ENCODE peak calls at places on chromosomes 4 and X, in six cellular contexts. H, K, N, Q, I and F are unnamed samples.

GRCh38 chrX:77505227-77505626 is 58.0 kb downstream of the FGF16 start:
- DNase-seq in H (no peak), K (no peak), N (no peak), Q (no peak), I (no peak), F (no peak)

GRCh38 chrX:49199906-49200771 is at the start of gene SYP:
- DNase-seq in H (peak), K (peak), N (peak), Q (peak), I (peak), F (peak)

GRCh38 chr4:91319869-91320268 is 983.9 kb upstream of the GRID2 start:
- DNase-seq in H (no peak), K (no peak), N (no peak), Q (no peak), I (no peak), F (no peak)

GRCh38 chrX:108156934-108157466 is 65.4 kb downstream of the ATG4A start:
- DNase-seq in H (no peak), K (no peak), N (no peak), Q (no peak), I (no peak), F (no peak)

GRCh38 chr4:102163404-102164140 is 181.7 kb downstream of the SLC39A8 start:
- DNase-seq in H (no peak), K (peak), N (no peak), Q (no peak), I (no peak), F (no peak)

GRCh38 chrX:3664921-3665320 is 48.5 kb downstream of the PRKX start:
- DNase-seq in H (no peak), K (no peak), N (no peak), Q (no peak), I (no peak), F (no peak)

GRCh38 chr4:24434193-24434728 is 150.1 kb downstream of the DHX15 start:
- DNase-seq in H (no peak), K (no peak), N (no peak), Q (no peak), I (no peak), F (no peak)

GRCh38 chrX:10514891-10515290 is 105.5 kb downstream of the MID1 start:
- DNase-seq in H (no peak), K (no peak), N (no peak), Q (no peak), I (no peak), F (peak)

GRCh38 chrX:54181196-54181953 is 1.7 kb downstream of the FAM120C start:
- DNase-seq in H (no peak), K (no peak), N (no peak), Q (no peak), I (no peak), F (no peak)

GRCh38 chr4:25563071-25563564 is 92.5 kb upstream of the SLC34A2 start:
- DNase-seq in H (no peak), K (peak), N (peak), Q (no peak), I (no peak), F (no peak)

GRCh38 chr4:40833212-40833611 is 83.5 kb downstream of the NSUN7 start:
- DNase-seq in H (no peak), K (no peak), N (no peak), Q (no peak), I (no peak), F (no peak)

GRCh38 chr4:127124919-127125318 is 507.8 kb upstream of the INTU start:
- DNase-seq in H (no peak), K (no peak), N (no peak), Q (peak), I (no peak), F (no peak)

GRCh38 chr4:87525636-87526035 is 3.5 kb downstream of the SPARCL1 start:
- DNase-seq in H (no peak), K (peak), N (no peak), Q (peak), I (no peak), F (no peak)
- H3K27ac ChIP-seq in H (peak), K (peak), N (peak), Q (no peak), I (peak), F (no peak)

GRCh38 chr4:71584654-71585053 is 199.2 kb downstream of the GC start:
- DNase-seq in H (no peak), K (no peak), N (no peak), Q (no peak), I (no peak), F (no peak)
- H3K27ac ChIP-seq in H (no peak), K (no peak), N (no peak), Q (no peak), I (no peak), F (no peak)

DNA sequence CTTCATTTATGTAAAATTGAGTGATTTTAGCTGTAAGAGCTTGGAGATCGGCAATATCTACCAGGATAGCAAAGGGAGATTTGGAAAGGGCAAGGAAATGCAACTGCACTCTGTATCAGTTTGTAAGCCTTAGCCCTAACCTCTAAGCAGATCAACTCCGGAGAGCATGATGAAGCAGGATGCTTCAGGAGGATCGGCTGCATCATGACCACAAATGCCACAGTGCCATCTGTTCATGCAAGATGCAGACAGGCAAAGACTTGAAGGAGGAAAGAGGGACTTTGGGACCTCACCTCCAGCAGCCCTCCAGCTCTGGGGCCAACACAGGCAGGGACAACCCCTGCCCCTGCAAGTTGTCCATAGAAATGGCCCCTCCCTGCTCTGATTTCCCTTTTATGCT is 377.6 kb upstream of the GATB start:
- DNase-seq in H (no peak), K (no peak), N (no peak), Q (no peak), I (no peak), F (no peak)
- H3K27ac ChIP-seq in H (no peak), K (no peak), N (no peak), Q (no peak), I (no peak), F (no peak)

GRCh38 chr4:42607011-42607726 is 49.7 kb downstream of the ATP8A1 start:
- DNase-seq in H (no peak), K (no peak), N (no peak), Q (no peak), I (no peak), F (no peak)
- H3K27ac ChIP-seq in H (no peak), K (no peak), N (no peak), Q (no peak), I (peak), F (no peak)

GRCh38 chrX:110944793-110945466 is 149.3 kb upstream of the CHRDL1 start:
- DNase-seq in H (no peak), K (peak), N (no peak), Q (peak), I (no peak), F (no peak)
- H3K27ac ChIP-seq in H (no peak), K (peak), N (no peak), Q (no peak), I (no peak), F (no peak)